ENCODE peak calls at places on chromosome 16, in eight cellular contexts. One of them, this sample, is unnamed.

GRCh38 chr16:89925596-89926079 is 2.5 kb downstream of the TUBB3 start:
- DNase-seq in GM12878: no peak
- DNase-seq in HCT116: no peak
- DNase-seq in H1: no peak
- DNase-seq in GM12892: no peak
- DNase-seq in sigmoid colon: no peak
- DNase-seq in stomach: no peak
- DNase-seq in breast epithelium: no peak
- DNase-seq in this sample: no peak

GRCh38 chr16:79972053-79972704 is 371.6 kb upstream of the MAF start:
- DNase-seq in GM12878: no peak
- DNase-seq in HCT116: no peak
- DNase-seq in H1: no peak
- DNase-seq in GM12892: no peak
- DNase-seq in sigmoid colon: no peak
- DNase-seq in stomach: no peak
- DNase-seq in breast epithelium: no peak
- DNase-seq in this sample: no peak

GRCh38 chr16:11474617-11475291 is 112.0 kb downstream of the LITAF start:
- DNase-seq in GM12878: no peak
- DNase-seq in HCT116: no peak
- DNase-seq in H1: no peak
- DNase-seq in GM12892: no peak
- DNase-seq in sigmoid colon: no peak
- DNase-seq in stomach: peak; percentile 35
- DNase-seq in breast epithelium: no peak
- DNase-seq in this sample: no peak

GRCh38 chr16:53991181-53992056 is 287.5 kb downstream of the FTO start:
- DNase-seq in GM12878: no peak
- DNase-seq in HCT116: no peak
- DNase-seq in H1: no peak
- DNase-seq in GM12892: no peak
- DNase-seq in sigmoid colon: no peak
- DNase-seq in stomach: peak; percentile 29
- DNase-seq in breast epithelium: no peak
- DNase-seq in this sample: no peak

GRCh38 chr16:11989238-11990160 is 13.0 kb downstream of the SNX29 start:
- DNase-seq in GM12878: no peak
- DNase-seq in HCT116: no peak
- DNase-seq in H1: no peak
- DNase-seq in GM12892: no peak
- DNase-seq in sigmoid colon: no peak
- DNase-seq in stomach: no peak
- DNase-seq in breast epithelium: no peak
- DNase-seq in this sample: no peak

GRCh38 chr16:2151188-2152091 is 3.0 kb downstream of the RAB26 start:
- DNase-seq in GM12878: no peak
- DNase-seq in HCT116: no peak
- DNase-seq in H1: peak; percentile 73
- DNase-seq in GM12892: no peak
- DNase-seq in sigmoid colon: no peak
- DNase-seq in stomach: no peak
- DNase-seq in breast epithelium: no peak
- DNase-seq in this sample: no peak

GRCh38 chr16:22356930-22357634 is 17.3 kb downstream of the CDR2 start:
- DNase-seq in GM12878: peak; percentile 52
- DNase-seq in HCT116: no peak
- DNase-seq in H1: no peak
- DNase-seq in GM12892: no peak
- DNase-seq in sigmoid colon: no peak
- DNase-seq in stomach: no peak
- DNase-seq in breast epithelium: no peak
- DNase-seq in this sample: no peak

GRCh38 chr16:78210305-78210704 is 110.9 kb downstream of the WWOX start:
- DNase-seq in GM12878: no peak
- DNase-seq in HCT116: peak; percentile 42
- DNase-seq in H1: peak; percentile 28
- DNase-seq in GM12892: no peak
- DNase-seq in sigmoid colon: no peak
- DNase-seq in stomach: no peak
- DNase-seq in breast epithelium: no peak
- DNase-seq in this sample: no peak

GRCh38 chr16:22092143-22092933 is at the start of gene VWA3A:
- DNase-seq in GM12878: no peak
- DNase-seq in HCT116: no peak
- DNase-seq in H1: peak; percentile 64
- DNase-seq in GM12892: no peak
- DNase-seq in sigmoid colon: no peak
- DNase-seq in stomach: no peak
- DNase-seq in breast epithelium: no peak
- DNase-seq in this sample: no peak

DNA sequence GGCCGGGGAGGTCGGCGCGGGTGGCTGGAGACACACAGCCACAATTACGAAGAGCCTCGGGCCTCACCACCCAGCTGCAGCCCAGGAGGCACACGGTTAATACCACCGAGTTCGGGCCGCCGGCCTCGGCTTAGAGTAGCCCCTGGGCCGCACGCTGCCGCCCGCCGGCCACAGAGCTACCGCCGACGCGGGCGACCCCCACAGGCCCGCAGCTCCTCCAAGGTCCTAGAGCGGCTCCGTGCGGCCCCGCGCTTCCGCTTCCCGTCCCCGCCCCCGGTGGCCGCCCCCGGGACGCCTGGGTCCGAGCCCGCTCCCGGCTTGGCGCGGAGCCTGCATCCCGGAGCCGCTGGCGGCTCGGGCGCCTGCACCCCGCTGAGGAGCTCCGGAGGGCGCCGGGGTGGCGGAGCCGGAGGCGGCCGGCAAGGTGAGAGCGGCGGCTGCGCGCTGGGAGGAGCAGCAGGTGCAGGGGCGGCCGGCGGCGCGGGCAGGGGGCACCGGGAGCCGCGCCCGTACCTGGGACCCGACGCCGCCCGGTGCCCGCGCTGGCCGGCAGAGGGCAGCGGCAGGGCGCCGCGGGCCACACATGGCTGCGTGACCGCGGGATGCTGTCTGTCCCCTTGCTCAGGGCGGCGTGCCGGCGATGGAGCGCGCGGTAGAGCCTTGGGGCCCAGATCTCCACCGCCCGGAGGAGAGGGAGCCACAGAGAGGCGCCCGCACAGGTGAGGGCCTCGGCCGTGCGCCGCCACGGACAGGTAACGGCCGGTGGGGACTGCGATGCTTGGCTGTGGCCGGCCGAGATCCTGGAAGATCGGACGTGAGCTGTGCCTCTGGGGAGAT is at the start of gene ZNF48:
- DNase-seq in GM12878: no peak
- DNase-seq in HCT116: peak; percentile 77
- DNase-seq in H1: peak; percentile 89
- DNase-seq in GM12892: peak; percentile 85
- DNase-seq in sigmoid colon: peak; percentile 94
- DNase-seq in stomach: peak; percentile 88
- DNase-seq in breast epithelium: peak; percentile 80
- DNase-seq in this sample: no peak
- TF ChIP-seq POLR2AphosphoS5 in GM12878: no peak
- TF ChIP-seq POLR2AphosphoS5 in HCT116: peak; percentile 67
- TF ChIP-seq POLR2AphosphoS5 in H1: no peak
- TF ChIP-seq POLR2AphosphoS5 in GM12892: no peak
- TF ChIP-seq POLR2AphosphoS5 in sigmoid colon: peak; percentile 51
- TF ChIP-seq POLR2AphosphoS5 in stomach: peak; percentile 32
- TF ChIP-seq POLR2AphosphoS5 in breast epithelium: peak; percentile 50
- TF ChIP-seq POLR2AphosphoS5 in this sample: no peak

GRCh38 chr16:30902070-30902972 is 5.9 kb downstream of the CTF1 start:
- DNase-seq in GM12878: no peak
- DNase-seq in HCT116: no peak
- DNase-seq in H1: peak; percentile 81
- DNase-seq in GM12892: peak; percentile 78
- DNase-seq in sigmoid colon: peak; percentile 81
- DNase-seq in stomach: peak; percentile 77
- DNase-seq in breast epithelium: no peak
- DNase-seq in this sample: no peak
- TF ChIP-seq POLR2AphosphoS5 in GM12878: no peak
- TF ChIP-seq POLR2AphosphoS5 in HCT116: peak; percentile 75
- TF ChIP-seq POLR2AphosphoS5 in H1: no peak
- TF ChIP-seq POLR2AphosphoS5 in GM12892: no peak
- TF ChIP-seq POLR2AphosphoS5 in sigmoid colon: peak; percentile 16
- TF ChIP-seq POLR2AphosphoS5 in stomach: no peak
- TF ChIP-seq POLR2AphosphoS5 in breast epithelium: no peak
- TF ChIP-seq POLR2AphosphoS5 in this sample: no peak

DNA sequence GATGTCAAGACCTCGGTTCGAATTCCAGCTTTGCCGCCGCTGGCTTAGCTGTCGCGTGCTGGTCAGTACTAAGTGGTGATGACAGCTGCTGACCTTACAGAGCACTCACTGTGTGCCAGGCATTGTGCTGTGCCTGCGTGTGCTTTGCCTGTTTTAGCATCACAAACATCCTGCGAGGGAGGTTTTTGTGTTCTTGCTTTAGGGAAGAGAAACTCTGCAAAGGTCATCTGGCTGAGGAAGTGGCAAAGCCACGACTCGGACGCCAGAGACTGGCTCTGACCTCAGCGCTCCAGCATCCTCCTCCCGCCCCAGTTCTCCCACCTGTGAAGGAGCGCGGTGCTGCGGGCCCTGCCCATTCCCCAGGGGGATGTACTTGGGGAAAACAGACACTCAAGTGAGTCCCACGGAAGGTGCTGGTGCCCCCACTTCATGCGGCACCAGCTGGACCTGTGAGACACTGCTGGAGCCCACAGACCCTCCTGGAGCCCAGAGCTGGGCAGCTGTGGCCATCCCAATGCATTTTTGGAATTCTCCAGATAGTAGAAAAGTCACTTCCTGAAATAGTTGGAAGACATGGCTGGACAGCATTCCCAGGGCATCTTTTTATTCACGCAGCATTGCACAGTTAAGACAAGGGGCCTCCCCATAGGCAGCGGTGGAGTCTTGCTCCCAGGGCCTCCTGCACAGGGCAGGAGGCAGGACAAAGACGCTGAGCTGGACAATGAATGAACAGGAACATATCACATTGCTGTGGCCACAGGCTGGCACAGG is 20.0 kb upstream of the HERPUD1 start:
- DNase-seq in GM12878: peak; percentile 72
- DNase-seq in HCT116: no peak
- DNase-seq in H1: no peak
- DNase-seq in GM12892: peak; percentile 63
- DNase-seq in sigmoid colon: peak; percentile 76
- DNase-seq in stomach: peak; percentile 40
- DNase-seq in breast epithelium: no peak
- DNase-seq in this sample: no peak
- TF ChIP-seq POLR2AphosphoS5 in GM12878: peak; percentile 22
- TF ChIP-seq POLR2AphosphoS5 in HCT116: no peak
- TF ChIP-seq POLR2AphosphoS5 in H1: no peak
- TF ChIP-seq POLR2AphosphoS5 in GM12892: peak; percentile 46
- TF ChIP-seq POLR2AphosphoS5 in sigmoid colon: no peak
- TF ChIP-seq POLR2AphosphoS5 in stomach: no peak
- TF ChIP-seq POLR2AphosphoS5 in breast epithelium: no peak
- TF ChIP-seq POLR2AphosphoS5 in this sample: no peak

DNA sequence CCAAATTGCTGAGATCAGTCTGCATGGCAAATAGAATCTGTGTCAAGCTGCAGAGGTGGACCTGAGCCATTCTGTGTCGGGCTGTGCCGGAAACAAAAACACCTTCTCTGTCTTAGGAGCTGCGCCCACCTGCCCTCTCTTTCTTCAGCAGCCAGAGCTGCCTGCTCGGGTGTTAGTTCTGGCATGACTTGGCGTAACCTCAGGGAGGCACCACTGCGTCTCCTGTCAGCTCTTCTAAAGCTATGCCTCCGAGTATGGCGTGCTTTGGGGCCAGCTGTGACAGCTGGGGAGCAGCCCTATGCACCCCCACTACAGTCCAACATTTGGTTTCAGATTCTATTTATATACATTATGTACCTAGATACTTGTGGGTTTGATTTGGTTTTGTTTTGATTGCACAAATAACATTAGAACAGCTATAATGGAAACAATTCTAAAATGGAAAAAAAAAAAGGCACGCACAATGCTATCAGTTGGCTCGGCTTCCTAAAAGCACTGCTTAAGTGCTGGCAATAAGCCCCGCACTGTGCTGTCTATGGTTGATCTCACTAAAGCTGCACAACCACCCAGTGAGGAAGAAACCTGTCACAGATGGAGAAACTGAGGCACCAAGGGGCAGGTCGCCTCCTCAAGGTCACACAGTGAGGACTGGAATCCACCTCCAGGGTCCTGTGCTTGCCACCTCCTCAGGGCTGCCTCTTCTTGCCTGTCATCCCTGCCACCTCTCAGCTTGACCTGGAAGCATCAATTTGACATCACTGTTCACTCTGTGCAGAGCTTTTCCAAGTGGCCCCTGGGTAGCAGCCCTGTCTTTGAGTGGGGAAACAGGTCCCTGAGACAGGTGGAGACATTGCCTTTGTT is 18.7 kb upstream of the ADGRG1 start:
- DNase-seq in GM12878: peak; percentile 83
- DNase-seq in HCT116: no peak
- DNase-seq in H1: peak; percentile 41
- DNase-seq in GM12892: peak; percentile 70
- DNase-seq in sigmoid colon: peak; percentile 42
- DNase-seq in stomach: peak; percentile 79
- DNase-seq in breast epithelium: no peak
- DNase-seq in this sample: no peak
- TF ChIP-seq POLR2AphosphoS5 in GM12878: peak; percentile 45
- TF ChIP-seq POLR2AphosphoS5 in HCT116: no peak
- TF ChIP-seq POLR2AphosphoS5 in H1: no peak
- TF ChIP-seq POLR2AphosphoS5 in GM12892: peak; percentile 45
- TF ChIP-seq POLR2AphosphoS5 in sigmoid colon: no peak
- TF ChIP-seq POLR2AphosphoS5 in stomach: peak; percentile 0
- TF ChIP-seq POLR2AphosphoS5 in breast epithelium: no peak
- TF ChIP-seq POLR2AphosphoS5 in this sample: no peak

GRCh38 chr16:88782454-88783390 is 2.3 kb downstream of the PIEZO1 start:
- DNase-seq in GM12878: no peak
- DNase-seq in HCT116: peak; percentile 48
- DNase-seq in H1: no peak
- DNase-seq in GM12892: no peak
- DNase-seq in sigmoid colon: peak; percentile 80
- DNase-seq in stomach: no peak
- DNase-seq in breast epithelium: no peak
- DNase-seq in this sample: no peak
- TF ChIP-seq POLR2AphosphoS5 in GM12878: no peak
- TF ChIP-seq POLR2AphosphoS5 in HCT116: peak; percentile 20
- TF ChIP-seq POLR2AphosphoS5 in H1: no peak
- TF ChIP-seq POLR2AphosphoS5 in GM12892: no peak
- TF ChIP-seq POLR2AphosphoS5 in sigmoid colon: peak; percentile 18
- TF ChIP-seq POLR2AphosphoS5 in stomach: no peak
- TF ChIP-seq POLR2AphosphoS5 in breast epithelium: no peak
- TF ChIP-seq POLR2AphosphoS5 in this sample: no peak

This sample was measured in Panc1.